ENCODE peak calls at places on chromosomes 1 and 21, in six cellular contexts. Y is upper lobe of right lung; J is left ventricle myocardium inferior; A is endothelial cell; I is activated CD8-positive, alpha-beta memory T cell treated with anti-CD3 and anti-CD28 coated beads for 24 hours; E is heart left ventricle. D is an unnamed sample.

GRCh38 chr1:173520799-173521198 is 43.7 kb downstream of the PRDX6 start:
- DNase-seq in E (no peak), A (no peak), Y (no peak), J (no peak), I (no peak), D (no peak)

GRCh38 chr1:147207192-147207591 is 17.9 kb downstream of the FMO5 start:
- DNase-seq in E (no peak), I (no peak), J (no peak), A (no peak), Y (no peak), D (no peak)

GRCh38 chr1:71191520-71191919 is 110.7 kb upstream of the ZRANB2 start:
- DNase-seq in A (no peak), J (no peak), Y (no peak), I (no peak), E (no peak), D (no peak)

GRCh38 chr21:15669247-15669646 is 60.5 kb upstream of the USP25 start:
- DNase-seq in A (no peak), J (no peak), I (no peak), Y (no peak), E (no peak), D (no peak)

GRCh38 chr1:13965770-13966398 is 265.9 kb downstream of the PRDM2 start:
- DNase-seq in E (no peak), A (peak; percentile 72), J (peak; percentile 43), I (no peak), Y (no peak), D (no peak)

GRCh38 chr1:226549094-226549936 is 751 bp downstream of the STUM start:
- DNase-seq in I (peak; percentile 65), E (no peak), Y (no peak), A (no peak), J (no peak), D (no peak)

GRCh38 chr1:186155594-186155993 is 219.5 kb downstream of the TPR start:
- DNase-seq in J (no peak), I (no peak), E (no peak), Y (no peak), A (no peak), D (no peak)

GRCh38 chr1:59083946-59084865 is 212.7 kb upstream of the FGGY start:
- DNase-seq in J (no peak), A (peak; percentile 48), I (peak; percentile 62), Y (no peak), E (peak; percentile 62), D (no peak)

GRCh38 chr1:61887921-61888564 is 145.8 kb downstream of the PATJ start:
- DNase-seq in I (no peak), Y (no peak), E (peak; percentile 70), J (peak; percentile 48), A (no peak), D (no peak)

GRCh38 chr1:107965112-107965991 is at the start of gene VAV3:
- DNase-seq in A (peak; percentile 79), I (peak; percentile 91), E (peak; percentile 90), J (peak; percentile 82), Y (peak; percentile 83), D (peak; percentile 72)

GRCh38 chr1:37423810-37424209 is 50.6 kb upstream of the ZC3H12A start:
- DNase-seq in Y (no peak), E (no peak), I (no peak), J (no peak), A (no peak), D (no peak)

GRCh38 chr21:15063821-15064575 is 802 bp downstream of the NRIP1 start:
- DNase-seq in I (peak; percentile 83), A (peak; percentile 59), E (peak; percentile 84), J (peak; percentile 68), Y (peak; percentile 82), D (no peak)

GRCh38 chr1:172497230-172497629 is 35.7 kb upstream of the SUCO start:
- DNase-seq in A (peak; percentile 21), J (no peak), I (no peak), E (no peak), Y (no peak), D (no peak)

GRCh38 chr1:120179420-120180348 is 3.4 kb upstream of the SEC22B start:
- DNase-seq in J (no peak), E (peak; percentile 32), Y (no peak), A (no peak), I (peak; percentile 55), D (no peak)

GRCh38 chr1:105396001-105396400 is 1646.3 kb downstream of the AMY1C start:
- DNase-seq in Y (no peak), E (no peak), J (no peak), A (no peak), I (no peak), D (no peak)

GRCh38 chr1:221449801-221450470 is 292.0 kb downstream of the DUSP10 start:
- DNase-seq in E (no peak), Y (no peak), I (no peak), J (no peak), A (no peak), D (no peak)

GRCh38 chr1:36109041-36109679 is 15.9 kb downstream of the COL8A2 start:
- DNase-seq in Y (no peak), I (peak; percentile 76), A (no peak), J (no peak), E (no peak), D (no peak)

GRCh38 chr1:231020139-231020601 is 19.9 kb downstream of the FAM89A start:
- DNase-seq in I (no peak), A (no peak), J (no peak), E (no peak), Y (no peak), D (no peak)

GRCh38 chr1:197807216-197807615 is 31.9 kb upstream of the DENND1B start:
- DNase-seq in Y (no peak), A (no peak), I (no peak), E (no peak), J (no peak), D (no peak)

GRCh38 chr1:226097866-226098625 is 35.5 kb downstream of the H3-3A start:
- DNase-seq in I (no peak), Y (no peak), J (no peak), A (no peak), E (no peak), D (no peak)

GRCh38 chr1:61842863-61843514 is 100.7 kb downstream of the PATJ start:
- DNase-seq in A (peak; percentile 8), E (no peak), I (no peak), J (no peak), Y (no peak), D (no peak)

GRCh38 chr1:30729906-30730305 is 6.5 kb upstream of the MATN1 start:
- DNase-seq in J (no peak), I (no peak), Y (no peak), A (no peak), E (no peak), D (no peak)

GRCh38 chr1:88276158-88276557 is 407.9 kb upstream of the PKN2 start:
- DNase-seq in I (no peak), J (no peak), Y (no peak), A (no peak), E (no peak), D (no peak)

GRCh38 chr1:23407036-23407630 is 17.4 kb downstream of the TCEA3 start:
- DNase-seq in A (no peak), E (peak; percentile 45), J (no peak), I (no peak), Y (no peak), D (no peak)

GRCh38 chr1:192559115-192560006 is 16.2 kb upstream of the RGS1 start:
- DNase-seq in I (no peak), E (no peak), Y (no peak), A (no peak), J (no peak), D (no peak)

GRCh38 chr1:38640371-38640770 is 219.2 kb downstream of the RRAGC start:
- DNase-seq in E (no peak), J (no peak), I (no peak), Y (no peak), A (no peak), D (no peak)

GRCh38 chr1:44405041-44405803 is at the start of gene RNF220:
- DNase-seq in I (peak; percentile 73), Y (peak; percentile 76), E (peak; percentile 74), J (peak; percentile 53), A (peak; percentile 79), D (peak; percentile 89)

GRCh38 chr1:185376840-185377635 is 60.0 kb upstream of the IVNS1ABP start:
- DNase-seq in E (no peak), J (no peak), I (no peak), A (no peak), Y (no peak), D (no peak)

GRCh38 chr21:34967509-34968289 is 81.4 kb downstream of the RUNX1 start:
- DNase-seq in E (no peak), Y (no peak), J (no peak), A (no peak), I (peak; percentile 72), D (no peak)

GRCh38 chr1:78687914-78688313 is 38.3 kb downstream of the IFI44 start:
- DNase-seq in Y (no peak), E (no peak), I (no peak), A (no peak), J (no peak), D (no peak)

GRCh38 chr1:95309031-95309459 is 75.0 kb downstream of the RWDD3 start:
- DNase-seq in A (peak; percentile 49), I (no peak), J (no peak), Y (no peak), E (no peak), D (no peak)

GRCh38 chr1:201495447-201496295 is 11.3 kb downstream of the CSRP1 start:
- DNase-seq in A (no peak), Y (peak; percentile 69), E (peak; percentile 87), I (no peak), J (peak; percentile 83), D (no peak)

GRCh38 chr1:65027699-65028358 is 61.5 kb upstream of the JAK1 start:
- DNase-seq in E (peak; percentile 78), A (no peak), I (no peak), J (peak; percentile 75), Y (peak; percentile 88), D (no peak)

GRCh38 chr1:83813571-83813970 is 185.4 kb downstream of the TTLL7 start:
- DNase-seq in J (no peak), A (no peak), Y (no peak), E (no peak), I (no peak), D (no peak)

GRCh38 chr1:154534263-154534844 is 24.1 kb downstream of the UBE2Q1 start:
- DNase-seq in A (peak; percentile 25), E (no peak), I (no peak), Y (no peak), J (no peak), D (no peak)

GRCh38 chr1:85440584-85440983 is 24.4 kb downstream of the DDAH1 start:
- DNase-seq in Y (no peak), E (no peak), A (no peak), J (no peak), I (no peak), D (no peak)

GRCh38 chr1:39266269-39266668 is 61.8 kb downstream of the MACF1 start:
- DNase-seq in I (no peak), A (no peak), E (no peak), Y (no peak), J (no peak), D (no peak)

GRCh38 chr1:92774407-92774806 is 10.5 kb downstream of the EVI5 start:
- DNase-seq in E (no peak), J (no peak), A (no peak), I (no peak), Y (no peak), D (no peak)

GRCh38 chr1:176691251-176692228 is 228.6 kb downstream of the PAPPA2 start:
- DNase-seq in J (no peak), A (peak; percentile 39), Y (no peak), E (no peak), I (no peak), D (peak; percentile 18)

GRCh38 chr1:85544689-85545203 is 35.8 kb upstream of the CCN1 start:
- DNase-seq in J (no peak), Y (no peak), E (no peak), A (no peak), I (no peak), D (no peak)

D was measured in KG1.